ENCODE peak calls at places on chromosomes 2 and 18, in nine cellular contexts. One of them, this sample, is unnamed.

GRCh38 chr2:139763705-139764104 is 983.5 kb upstream of the NXPH2 start:
- DNase-seq in NCI-H1105 treated with DMSO at 0.1 percent for 48 hours: no peak
- DNase-seq in AG08396: no peak
- DNase-seq in fibroblast of lung: no peak
- DNase-seq in colonic mucosa: no peak
- DNase-seq in activated T-helper 1 cell treated with anti-CD3 and anti-CD28 coated beads, Interleukin-12 subunit alpha, Interleukin-12 subunit beta, Interleukin-2, Interleukin-4 antibody, amounts not matched to agents 30 ng/mL and 10 ng/mL and 1 ng/mL, durations not matched to agents 14 hours and 24 hours and 36 hours: no peak
- DNase-seq in right cardiac atrium: no peak
- DNase-seq in fibroblast of gingiva: no peak
- DNase-seq in HuH-7.5: no peak
- DNase-seq in this sample: no peak

GRCh38 chr2:133177196-133177595 is 391.1 kb downstream of the NCKAP5 start:
- DNase-seq in NCI-H1105 treated with DMSO at 0.1 percent for 48 hours: no peak
- DNase-seq in fibroblast of lung: peak; percentile 40
- DNase-seq in AG08396: no peak
- DNase-seq in fibroblast of gingiva: no peak
- DNase-seq in colonic mucosa: no peak
- DNase-seq in right cardiac atrium: no peak
- DNase-seq in activated T-helper 1 cell treated with anti-CD3 and anti-CD28 coated beads, Interleukin-12 subunit alpha, Interleukin-12 subunit beta, Interleukin-2, Interleukin-4 antibody, amounts not matched to agents 30 ng/mL and 10 ng/mL and 1 ng/mL, durations not matched to agents 14 hours and 24 hours and 36 hours: no peak
- DNase-seq in HuH-7.5: no peak
- DNase-seq in this sample: no peak

GRCh38 chr18:79915161-79916127 is 36.0 kb downstream of the SLC66A2 start:
- DNase-seq in NCI-H1105 treated with DMSO at 0.1 percent for 48 hours: no peak
- DNase-seq in HuH-7.5: no peak
- DNase-seq in fibroblast of gingiva: no peak
- DNase-seq in fibroblast of lung: no peak
- DNase-seq in colonic mucosa: no peak
- DNase-seq in AG08396: no peak
- DNase-seq in activated T-helper 1 cell treated with anti-CD3 and anti-CD28 coated beads, Interleukin-12 subunit alpha, Interleukin-12 subunit beta, Interleukin-2, Interleukin-4 antibody, amounts not matched to agents 30 ng/mL and 10 ng/mL and 1 ng/mL, durations not matched to agents 14 hours and 24 hours and 36 hours: no peak
- DNase-seq in right cardiac atrium: no peak
- DNase-seq in this sample: no peak

GRCh38 chr2:220143336-220143735 is 515.9 kb downstream of the SLC4A3 start:
- DNase-seq in activated T-helper 1 cell treated with anti-CD3 and anti-CD28 coated beads, Interleukin-12 subunit alpha, Interleukin-12 subunit beta, Interleukin-2, Interleukin-4 antibody, amounts not matched to agents 30 ng/mL and 10 ng/mL and 1 ng/mL, durations not matched to agents 14 hours and 24 hours and 36 hours: no peak
- DNase-seq in HuH-7.5: no peak
- DNase-seq in right cardiac atrium: no peak
- DNase-seq in NCI-H1105 treated with DMSO at 0.1 percent for 48 hours: no peak
- DNase-seq in fibroblast of lung: peak; percentile 89
- DNase-seq in AG08396: peak; percentile 46
- DNase-seq in colonic mucosa: no peak
- DNase-seq in fibroblast of gingiva: peak; percentile 63
- DNase-seq in this sample: peak; percentile 91

GRCh38 chr2:143261986-143262784 is 133.0 kb downstream of the ARHGAP15 start:
- DNase-seq in right cardiac atrium: no peak
- DNase-seq in fibroblast of lung: peak; percentile 4
- DNase-seq in NCI-H1105 treated with DMSO at 0.1 percent for 48 hours: no peak
- DNase-seq in colonic mucosa: no peak
- DNase-seq in activated T-helper 1 cell treated with anti-CD3 and anti-CD28 coated beads, Interleukin-12 subunit alpha, Interleukin-12 subunit beta, Interleukin-2, Interleukin-4 antibody, amounts not matched to agents 30 ng/mL and 10 ng/mL and 1 ng/mL, durations not matched to agents 14 hours and 24 hours and 36 hours: peak; percentile 42
- DNase-seq in HuH-7.5: no peak
- DNase-seq in AG08396: no peak
- DNase-seq in fibroblast of gingiva: peak; percentile 11
- DNase-seq in this sample: no peak

GRCh38 chr2:25308599-25308998 is 33.1 kb downstream of the DNMT3A start:
- DNase-seq in activated T-helper 1 cell treated with anti-CD3 and anti-CD28 coated beads, Interleukin-12 subunit alpha, Interleukin-12 subunit beta, Interleukin-2, Interleukin-4 antibody, amounts not matched to agents 30 ng/mL and 10 ng/mL and 1 ng/mL, durations not matched to agents 14 hours and 24 hours and 36 hours: no peak
- DNase-seq in HuH-7.5: no peak
- DNase-seq in fibroblast of gingiva: no peak
- DNase-seq in right cardiac atrium: peak; percentile 11
- DNase-seq in AG08396: no peak
- DNase-seq in colonic mucosa: no peak
- DNase-seq in NCI-H1105 treated with DMSO at 0.1 percent for 48 hours: no peak
- DNase-seq in fibroblast of lung: no peak
- DNase-seq in this sample: no peak

GRCh38 chr2:72137498-72138010 is 10.1 kb downstream of the CYP26B1 start:
- DNase-seq in activated T-helper 1 cell treated with anti-CD3 and anti-CD28 coated beads, Interleukin-12 subunit alpha, Interleukin-12 subunit beta, Interleukin-2, Interleukin-4 antibody, amounts not matched to agents 30 ng/mL and 10 ng/mL and 1 ng/mL, durations not matched to agents 14 hours and 24 hours and 36 hours: peak; percentile 31
- DNase-seq in right cardiac atrium: peak; percentile 86
- DNase-seq in fibroblast of gingiva: no peak
- DNase-seq in NCI-H1105 treated with DMSO at 0.1 percent for 48 hours: peak; percentile 7
- DNase-seq in colonic mucosa: peak; percentile 82
- DNase-seq in AG08396: peak; percentile 85
- DNase-seq in HuH-7.5: peak; percentile 89
- DNase-seq in fibroblast of lung: no peak
- DNase-seq in this sample: no peak

GRCh38 chr2:27191107-27191829 is 20.6 kb upstream of the ATRAID start:
- DNase-seq in right cardiac atrium: peak; percentile 64
- DNase-seq in HuH-7.5: peak; percentile 37
- DNase-seq in activated T-helper 1 cell treated with anti-CD3 and anti-CD28 coated beads, Interleukin-12 subunit alpha, Interleukin-12 subunit beta, Interleukin-2, Interleukin-4 antibody, amounts not matched to agents 30 ng/mL and 10 ng/mL and 1 ng/mL, durations not matched to agents 14 hours and 24 hours and 36 hours: peak; percentile 25
- DNase-seq in fibroblast of lung: peak; percentile 40
- DNase-seq in fibroblast of gingiva: peak; percentile 70
- DNase-seq in AG08396: peak; percentile 52
- DNase-seq in NCI-H1105 treated with DMSO at 0.1 percent for 48 hours: peak; percentile 59
- DNase-seq in colonic mucosa: peak; percentile 43
- DNase-seq in this sample: peak; percentile 51

GRCh38 chr2:68727698-68728375 is 6.8 kb upstream of the ARHGAP25 start:
- DNase-seq in NCI-H1105 treated with DMSO at 0.1 percent for 48 hours: no peak
- DNase-seq in AG08396: peak; percentile 36
- DNase-seq in right cardiac atrium: no peak
- DNase-seq in fibroblast of gingiva: no peak
- DNase-seq in activated T-helper 1 cell treated with anti-CD3 and anti-CD28 coated beads, Interleukin-12 subunit alpha, Interleukin-12 subunit beta, Interleukin-2, Interleukin-4 antibody, amounts not matched to agents 30 ng/mL and 10 ng/mL and 1 ng/mL, durations not matched to agents 14 hours and 24 hours and 36 hours: no peak
- DNase-seq in fibroblast of lung: peak; percentile 93
- DNase-seq in HuH-7.5: no peak
- DNase-seq in colonic mucosa: no peak
- DNase-seq in this sample: peak; percentile 48